ENCODE peak calls at places on chromosomes 1 and 21, in nine cellular contexts. M is CD8-positive, alpha-beta T cell; R is NCI-H1930; I is A172; F is NB4; T is activated CD4-positive, alpha-beta T cell treated with anti-CD3 and anti-CD28 coated beads for 24 hours; Q is fibroblast of pulmonary artery; S is Panc1; V is RWPE1. N is an unnamed sample.
A peak's percentile ranks its signal among the peaks of the same experiment; 100 is the strongest.

GRCh38 chr1:241640867-241641542 is 836 bp upstream of the CHML start:
- DNase-seq in M (no peak), R (no peak), I (no peak), F (peak; percentile 70), T (no peak), Q (no peak), S (no peak), V (no peak), N (no peak)

GRCh38 chr1:3491291-3492246 is 37.1 kb downstream of the ARHGEF16 start:
- DNase-seq in M (peak; percentile 82), R (peak; percentile 17), I (peak; percentile 33), F (peak; percentile 74), T (peak; percentile 83), Q (peak; percentile 33), S (peak; percentile 39), V (peak; percentile 66), N (peak; percentile 85)

GRCh38 chr1:185154912-185155513 is 1.7 kb downstream of the TRMT1L start:
- DNase-seq in M (no peak), R (no peak), I (no peak), F (peak; percentile 18), T (no peak), Q (no peak), S (no peak), V (no peak), N (no peak)

GRCh38 chr1:46478721-46479485 is 10.7 kb upstream of the DMBX1 start:
- DNase-seq in M (no peak), R (no peak), I (no peak), F (no peak), T (no peak), Q (no peak), S (no peak), V (no peak), N (no peak)

GRCh38 chr21:30829659-30830058 is at the start of gene KRTAP7-1:
- DNase-seq in M (no peak), R (no peak), I (no peak), F (no peak), T (no peak), Q (no peak), S (no peak), V (no peak), N (no peak)

GRCh38 chr1:2300851-2301606 is 72.9 kb downstream of the SKI start:
- DNase-seq in M (peak; percentile 87), R (no peak), I (no peak), F (peak; percentile 93), T (peak; percentile 76), Q (peak; percentile 72), S (no peak), V (no peak), N (peak; percentile 82)

GRCh38 chr1:82160036-82160435 is 359.3 kb downstream of the ADGRL2 start:
- DNase-seq in M (no peak), R (no peak), I (peak; percentile 6), F (no peak), T (no peak), Q (no peak), S (no peak), V (peak; percentile 48), N (no peak)

GRCh38 chr1:66933887-66934700 is 9.3 kb downstream of the MIER1 start:
- DNase-seq in M (no peak), R (no peak), I (no peak), F (no peak), T (no peak), Q (no peak), S (no peak), V (no peak), N (no peak)

GRCh38 chr1:162840256-162840839 is 20.6 kb downstream of the CCDC190 start:
- DNase-seq in M (no peak), R (no peak), I (no peak), F (no peak), T (no peak), Q (no peak), S (no peak), V (no peak), N (no peak)

GRCh38 chr1:238377280-238377919 is 486.7 kb upstream of the ZP4 start:
- DNase-seq in M (no peak), R (no peak), I (no peak), F (no peak), T (no peak), Q (no peak), S (no peak), V (no peak), N (no peak)

GRCh38 chr1:103489881-103490280 is 35.6 kb upstream of the RNPC3 start:
- DNase-seq in M (no peak), R (no peak), I (no peak), F (no peak), T (no peak), Q (peak; percentile 7), S (no peak), V (no peak), N (no peak)

GRCh38 chr1:63557365-63557987 is 34.2 kb downstream of the EFCAB7 start:
- DNase-seq in M (no peak), R (no peak), I (peak; percentile 39), F (peak; percentile 59), T (peak; percentile 2), Q (peak; percentile 63), S (peak; percentile 22), V (no peak), N (no peak)

GRCh38 chr21:33374080-33374873 is 28.9 kb upstream of the IFNGR2 start:
- DNase-seq in M (peak; percentile 38), R (no peak), I (peak; percentile 61), F (peak; percentile 82), T (no peak), Q (peak; percentile 81), S (peak; percentile 25), V (peak; percentile 42), N (no peak)

GRCh38 chr1:72050551-72050950 is 231.8 kb downstream of the NEGR1 start:
- DNase-seq in M (no peak), R (no peak), I (no peak), F (no peak), T (no peak), Q (no peak), S (no peak), V (no peak), N (no peak)

GRCh38 chr21:44897326-44898010 is 23.2 kb downstream of the ITGB2 start:
- DNase-seq in M (no peak), R (no peak), I (no peak), F (peak; percentile 45), T (no peak), Q (no peak), S (no peak), V (no peak), N (no peak)

GRCh38 chr1:31531177-31532000 is 44.9 kb upstream of the TINAGL1 start:
- DNase-seq in M (no peak), R (no peak), I (peak; percentile 66), F (no peak), T (no peak), Q (peak; percentile 45), S (no peak), V (peak; percentile 65), N (no peak)

GRCh38 chr1:100627018-100627716 is 89.2 kb downstream of the GPR88 start:
- DNase-seq in M (no peak), R (no peak), I (peak; percentile 53), F (peak; percentile 16), T (no peak), Q (peak; percentile 83), S (no peak), V (no peak), N (no peak)

GRCh38 chr1:28078680-28079626 is 9.5 kb downstream of the EYA3 start:
- DNase-seq in M (no peak), R (no peak), I (peak; percentile 29), F (no peak), T (no peak), Q (peak; percentile 79), S (no peak), V (peak; percentile 16), N (no peak)

GRCh38 chr21:39915881-39916280 is 48.6 kb downstream of the PCP4 start:
- DNase-seq in M (no peak), R (no peak), I (peak; percentile 42), F (no peak), T (no peak), Q (no peak), S (no peak), V (no peak), N (no peak)

GRCh38 chr1:78441921-78442320 is 48.9 kb upstream of the PTGFR start:
- DNase-seq in M (no peak), R (no peak), I (peak; percentile 26), F (no peak), T (no peak), Q (no peak), S (no peak), V (no peak), N (no peak)

GRCh38 chr1:39737546-39738169 is 1.0 kb upstream of the PPIE start:
- DNase-seq in M (no peak), R (no peak), I (no peak), F (no peak), T (no peak), Q (peak; percentile 32), S (no peak), V (no peak), N (no peak)

GRCh38 chr1:25031966-25032667 is 102.0 kb upstream of the RUNX3 start:
- DNase-seq in M (peak; percentile 41), R (no peak), I (peak; percentile 45), F (no peak), T (no peak), Q (peak; percentile 77), S (no peak), V (peak; percentile 50), N (no peak)

GRCh38 chr1:118081387-118081786 is 103.6 kb downstream of the SPAG17 start:
- DNase-seq in M (no peak), R (no peak), I (no peak), F (no peak), T (no peak), Q (no peak), S (no peak), V (no peak), N (no peak)

GRCh38 chr21:17191346-17191993 is 321.4 kb upstream of the CXADR start:
- DNase-seq in M (no peak), R (no peak), I (no peak), F (no peak), T (no peak), Q (no peak), S (no peak), V (no peak), N (no peak)

GRCh38 chr1:200150721-200151120 is 123.2 kb downstream of the NR5A2 start:
- DNase-seq in M (no peak), R (no peak), I (peak; percentile 82), F (peak; percentile 45), T (no peak), Q (peak; percentile 61), S (peak; percentile 60), V (peak; percentile 94), N (no peak)

N was measured in stimulated activated CD8-positive, alpha-beta memory T cell treated with anti-CD3 and anti-CD28 coated beads, Interleukin-4, amount 100 ng/mL, for 24 hours.